ENCODE peak calls at places on chromosomes 13 and 19, in five cellular contexts. U is WERI-Rb-1, K is psoas muscle, E is astrocyte, Z is keratinocyte. A is an unnamed sample.

GRCh38 chr13:113345486-113345885 is 18.4 kb downstream of the GRTP1 start:
- DNase-seq in U (no peak), Z (no peak), E (no peak), K (no peak), A (no peak)

GRCh38 chr13:112760440-112760839 is 70.6 kb downstream of the ATP11A start:
- DNase-seq in K (no peak), E (peak; percentile 37), Z (no peak), U (no peak), A (no peak)

GRCh38 chr19:8387688-8388611 is 2.2 kb upstream of the RAB11B start:
- DNase-seq in U (no peak), K (no peak), Z (no peak), E (no peak), A (no peak)

GRCh38 chr19:43651758-43652545 is 12.3 kb upstream of the CADM4 start:
- DNase-seq in Z (no peak), U (peak; percentile 77), E (peak; percentile 29), K (peak; percentile 48), A (no peak)

GRCh38 chr19:45306522-45307027 is 16.1 kb downstream of the CKM start:
- DNase-seq in Z (no peak), E (no peak), U (no peak), K (no peak), A (no peak)

GRCh38 chr13:113774177-113775107 is 15.4 kb downstream of the TMEM255B start:
- DNase-seq in U (no peak), K (no peak), E (peak; percentile 22), Z (no peak), A (no peak)

GRCh38 chr13:97460853-97461252 is 26.9 kb downstream of the RAP2A start:
- DNase-seq in E (no peak), U (no peak), Z (no peak), K (no peak), A (no peak)

GRCh38 chr13:82477436-82477835 is 1404.8 kb downstream of the SLITRK1 start:
- DNase-seq in K (no peak), E (no peak), Z (no peak), U (no peak), A (no peak)

GRCh38 chr19:29098863-29099481 is 114.0 kb downstream of the UQCRFS1 start:
- DNase-seq in E (no peak), K (peak; percentile 84), U (no peak), Z (no peak), A (peak; percentile 92)

GRCh38 chr19:1254530-1255185 is 6.3 kb downstream of the MIDN start:
- DNase-seq in E (no peak), K (no peak), U (no peak), Z (no peak), A (no peak)

DNA sequence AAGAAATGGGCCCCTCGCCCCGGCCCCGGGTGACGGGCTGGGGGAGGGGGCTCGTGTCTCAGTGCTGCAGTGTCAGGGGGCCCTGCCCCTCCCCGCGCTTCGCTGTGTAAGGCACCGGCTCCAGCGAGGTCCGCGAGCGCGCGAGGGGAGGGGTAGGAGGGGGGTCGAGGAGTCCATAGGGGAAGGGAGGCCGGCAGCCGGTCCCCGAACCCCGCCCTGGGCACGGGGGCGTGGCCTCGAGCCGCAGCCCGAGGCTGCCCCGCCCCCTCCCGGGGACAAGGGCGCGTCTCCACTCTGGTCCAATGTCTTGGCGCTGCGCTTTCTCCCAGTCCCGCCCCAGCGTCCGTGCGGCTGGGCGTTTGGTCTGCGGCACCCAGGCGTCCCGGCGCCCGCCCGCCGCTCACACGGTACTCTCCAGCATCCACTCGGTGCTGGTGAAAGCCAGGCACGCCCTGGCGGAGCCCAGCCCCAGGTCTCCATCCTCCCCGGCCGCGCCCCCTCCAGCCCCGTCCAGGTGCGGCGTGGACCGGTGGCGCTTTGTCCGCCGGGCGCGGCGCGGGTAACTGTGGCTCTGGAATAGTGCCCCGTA is 11.1 kb downstream of the IFNL1 start:
- DNase-seq in K (no peak), U (no peak), Z (no peak), E (no peak), A (no peak)
- H3K4me3 ChIP-seq in K (peak overlapping the region; percentile 42), U (no peak overlapping the region), Z (no peak overlapping the region), E (peak overlapping the region; percentile 10), A (peak overlapping the region; percentile 24)

DNA sequence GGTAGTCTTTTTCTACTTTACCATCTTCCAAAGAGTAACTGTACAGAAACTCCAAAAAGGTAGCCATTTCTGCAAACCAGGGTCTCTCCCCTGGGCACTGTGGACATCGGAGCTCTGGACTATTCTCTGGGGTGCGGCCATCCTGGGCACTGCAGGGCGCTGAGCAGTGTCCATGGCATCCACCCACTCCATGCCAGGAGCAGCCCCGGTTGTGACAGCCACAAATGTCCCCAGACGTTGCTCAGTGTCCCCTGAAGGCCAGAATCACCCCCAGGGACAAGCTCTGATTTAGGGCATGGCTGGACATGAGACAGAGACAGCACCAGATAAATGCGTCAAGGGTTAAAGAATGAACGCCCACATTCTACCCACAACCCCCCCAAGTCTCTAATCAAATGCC is 9.0 kb downstream of the GNG7 start:
- DNase-seq in Z (no peak), K (no peak), E (no peak), U (no peak), A (no peak)
- H3K27ac ChIP-seq in Z (no peak overlapping the region), K (no peak overlapping the region), E (no peak overlapping the region), U (no peak overlapping the region), A (peak overlapping the region; percentile 16)

GRCh38 chr13:50514249-50514648 is 329.2 kb downstream of the DLEU7 start:
- DNase-seq in Z (no peak), E (no peak), U (no peak), K (no peak), A (no peak)

GRCh38 chr13:50512602-50513527 is 330.6 kb downstream of the DLEU7 start:
- DNase-seq in U (no peak), E (peak; percentile 55), Z (no peak), K (peak; percentile 53), A (no peak)

GRCh38 chr13:50513528-50513863 is 330.0 kb downstream of the DLEU7 start:
- DNase-seq in K (no peak), U (no peak), E (no peak), Z (no peak), A (no peak)

GRCh38 chr13:50509771-50510441 is 333.6 kb downstream of the DLEU7 start:
- DNase-seq in E (peak; percentile 81), K (no peak), U (no peak), Z (no peak), A (no peak)

DNA sequence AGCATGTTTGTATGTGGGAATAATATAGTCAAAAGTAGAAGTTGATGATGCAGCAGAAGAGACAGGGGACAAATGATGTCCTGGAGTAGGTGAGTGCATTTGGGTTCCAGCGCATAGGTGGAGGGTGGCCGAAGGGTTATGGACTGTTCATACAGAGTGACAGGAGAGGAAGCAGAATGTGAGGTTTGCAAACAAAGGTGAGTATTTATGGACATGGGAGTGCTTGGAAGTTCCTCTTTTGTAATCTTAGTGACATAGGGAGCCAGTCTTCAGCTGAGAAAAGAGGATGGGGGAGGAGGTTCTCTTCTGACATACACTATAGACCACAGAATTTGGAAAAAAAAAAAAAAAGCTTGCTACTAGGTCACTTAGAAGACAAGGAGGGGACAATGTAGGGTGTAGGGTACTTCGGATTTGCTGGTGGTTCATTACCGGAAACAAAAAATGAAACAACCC is 331.6 kb downstream of the DLEU7 start:
- DNase-seq in Z (no peak), E (no peak), U (no peak), K (no peak), A (no peak)
- H3K4me3 ChIP-seq in Z (no peak overlapping the region), E (peak overlapping the region; percentile 44), U (no peak overlapping the region), K (peak overlapping the region; percentile 47), A (peak overlapping the region; percentile 50)

DNA sequence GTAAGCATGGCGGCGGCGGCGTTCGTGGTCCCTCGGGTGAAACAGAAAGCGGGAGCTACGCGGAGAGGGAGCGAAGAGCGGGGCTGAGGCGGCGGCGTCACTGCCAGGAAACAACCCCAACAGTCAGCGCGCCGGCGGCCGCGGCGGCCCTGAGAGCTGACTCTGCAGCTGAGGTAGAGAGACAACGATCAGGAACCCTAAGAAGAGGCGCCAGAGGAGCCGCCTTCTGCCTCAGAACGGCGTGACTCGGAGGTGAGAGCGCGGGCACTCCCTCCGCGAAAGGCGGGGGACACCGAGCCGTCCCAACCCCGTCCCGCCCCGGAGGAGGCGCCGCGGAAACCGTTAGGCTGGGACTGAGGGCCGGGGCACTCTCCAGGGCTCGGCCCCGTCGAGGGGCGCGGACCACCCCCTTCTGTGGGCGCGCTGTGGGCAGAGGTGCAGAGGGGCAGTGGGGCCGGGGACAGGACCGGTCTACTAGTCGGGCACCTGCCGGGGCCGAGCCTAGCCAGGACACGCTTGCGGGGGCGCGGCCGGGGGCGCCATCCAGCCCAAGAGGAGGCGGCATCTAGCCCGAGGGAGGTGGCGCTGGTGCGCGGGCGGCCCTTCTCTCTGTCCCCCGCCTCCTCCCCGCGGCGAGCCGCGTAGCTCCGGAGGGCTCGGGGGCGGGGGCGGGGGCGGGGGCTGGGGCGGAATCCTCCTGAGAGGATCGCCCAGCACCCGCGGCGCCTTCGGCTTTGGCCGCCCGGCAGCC is 389 bp downstream of the FNDC3A start:
- DNase-seq in Z (no peak), U (peak; percentile 73), E (peak; percentile 62), K (peak; percentile 80), A (peak; percentile 95)
- H3K27ac ChIP-seq in Z (peak overlapping the region; percentile 83), U (peak overlapping the region; percentile 96), E (peak overlapping the region; percentile 91), K (peak overlapping the region; percentile 96), A (peak overlapping the region; percentile 97)

GRCh38 chr19:2291185-2291751 is 9.3 kb upstream of the PEAK3 start:
- DNase-seq in U (peak; percentile 65), E (no peak), K (no peak), Z (no peak), A (no peak)
- H3K4me3 ChIP-seq in U (peak overlapping the region; percentile 35), E (peak overlapping the region; percentile 5), K (peak overlapping the region; percentile 60), Z (no peak overlapping the region), A (peak overlapping the region; percentile 43)

DNA sequence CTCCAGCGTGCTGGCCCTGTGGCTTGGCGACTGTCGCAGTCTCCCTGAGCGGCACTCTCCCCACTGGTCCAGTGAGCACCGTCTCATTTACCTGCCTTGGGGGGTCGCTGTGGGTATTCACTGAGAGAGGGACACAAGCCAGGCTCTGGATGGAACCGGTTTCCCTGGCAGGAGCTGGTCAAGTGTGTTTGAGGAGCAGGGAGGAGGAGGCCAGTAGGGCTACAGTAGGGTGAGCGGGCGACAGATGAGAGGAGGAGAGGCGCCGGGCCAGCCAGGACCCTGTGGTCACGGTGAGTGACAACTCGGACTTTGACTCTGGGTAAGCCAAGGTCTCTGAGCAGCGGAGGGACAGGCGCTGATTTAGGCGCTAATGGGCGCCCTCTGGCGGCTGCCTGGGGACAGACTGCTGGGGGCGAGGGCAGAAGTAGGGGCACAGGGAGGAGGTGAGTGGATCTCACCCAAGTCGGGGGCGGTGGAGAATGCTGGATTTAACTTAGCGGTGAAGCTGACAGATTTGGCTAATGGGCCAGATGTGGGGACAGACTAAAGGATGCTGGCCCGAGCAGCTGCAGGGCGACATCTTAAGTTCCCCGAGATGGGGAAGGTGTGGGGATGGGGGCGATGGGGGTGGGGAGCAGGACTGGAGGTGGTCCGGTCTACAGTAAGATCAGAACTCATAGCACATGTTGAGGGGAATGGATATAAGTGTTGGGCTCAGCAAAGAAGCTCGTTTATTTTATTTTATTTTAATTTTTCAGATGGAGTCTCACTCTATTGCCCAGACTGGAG is 4.7 kb upstream of the PRMT1 start:
- DNase-seq in E (peak; percentile 31), Z (no peak), K (peak; percentile 80), U (peak; percentile 90), A (no peak)
- H3K27ac ChIP-seq in E (no peak overlapping the region), Z (no peak overlapping the region), K (peak overlapping the region; percentile 69), U (peak overlapping the region; percentile 82), A (no peak overlapping the region)

GRCh38 chr19:4969292-4969771 is 419 bp downstream of the KDM4B start:
- DNase-seq in U (no peak), E (no peak), K (no peak), Z (no peak), A (no peak)

GRCh38 chr19:4971424-4971793 is 2.5 kb downstream of the KDM4B start:
- DNase-seq in Z (no peak), K (no peak), E (no peak), U (peak; percentile 88), A (no peak)

GRCh38 chr19:4971816-4972495 is 3.0 kb downstream of the KDM4B start:
- DNase-seq in Z (no peak), K (no peak), U (no peak), E (no peak), A (no peak)

GRCh38 chr19:4969772-4970531 is 1.0 kb downstream of the KDM4B start:
- DNase-seq in U (no peak), Z (no peak), K (no peak), E (no peak), A (no peak)

GRCh38 chr19:4970558-4971423 is 1.9 kb downstream of the KDM4B start:
- DNase-seq in Z (no peak), K (no peak), E (no peak), U (peak; percentile 71), A (no peak)
- H3K4me3 ChIP-seq in Z (peak overlapping the region; percentile 90), K (peak overlapping the region; percentile 73), E (peak overlapping the region; percentile 76), U (peak overlapping the region; percentile 85), A (peak overlapping the region; percentile 85)